ENCODE peak calls at places on chromosomes 16 and 17, in six cellular contexts. One of them, this sample, is unnamed.

GRCh38 chr17:44636562-44636961 is 19.7 kb upstream of the MEIOC start:
- ATAC-seq in upper lobe of left lung: peak
- ATAC-seq in A549: peak
- ATAC-seq in GM12878: peak
- ATAC-seq in HepG2: no peak
- ATAC-seq in K562: peak
- ATAC-seq in this sample: peak

GRCh38 chr17:61221597-61222471 is 177.8 kb upstream of the TBX2 start:
- ATAC-seq in K562: no peak
- ATAC-seq in upper lobe of left lung: no peak
- ATAC-seq in A549: no peak
- ATAC-seq in GM12878: no peak
- ATAC-seq in HepG2: no peak
- ATAC-seq in this sample: no peak

GRCh38 chr17:46157443-46158107 is 35.7 kb downstream of the KANSL1 start:
- ATAC-seq in GM12878: no peak
- ATAC-seq in A549: no peak
- ATAC-seq in HepG2: no peak
- ATAC-seq in upper lobe of left lung: peak
- ATAC-seq in K562: no peak
- ATAC-seq in this sample: peak

GRCh38 chr16:19242186-19242585 is 43.3 kb upstream of the CLEC19A start:
- ATAC-seq in upper lobe of left lung: no peak
- ATAC-seq in K562: no peak
- ATAC-seq in GM12878: no peak
- ATAC-seq in HepG2: no peak
- ATAC-seq in A549: no peak
- ATAC-seq in this sample: no peak

GRCh38 chr17:39822051-39822450 is 42.1 kb downstream of the IKZF3 start:
- ATAC-seq in A549: no peak
- ATAC-seq in GM12878: peak
- ATAC-seq in HepG2: no peak
- ATAC-seq in upper lobe of left lung: no peak
- ATAC-seq in K562: no peak
- ATAC-seq in this sample: no peak

GRCh38 chr16:88426018-88426417 is 27.1 kb upstream of the ZFPM1 start:
- ATAC-seq in K562: no peak
- ATAC-seq in A549: peak
- ATAC-seq in upper lobe of left lung: no peak
- ATAC-seq in HepG2: no peak
- ATAC-seq in GM12878: no peak
- ATAC-seq in this sample: no peak

GRCh38 chr17:72405662-72406230 is 284.9 kb downstream of the SOX9 start:
- ATAC-seq in GM12878: no peak
- ATAC-seq in HepG2: no peak
- ATAC-seq in upper lobe of left lung: no peak
- ATAC-seq in A549: no peak
- ATAC-seq in K562: no peak
- ATAC-seq in this sample: no peak

GRCh38 chr16:72723781-72724180 is 324.1 kb downstream of the ZFHX3 start:
- ATAC-seq in HepG2: no peak
- ATAC-seq in K562: no peak
- ATAC-seq in GM12878: no peak
- ATAC-seq in A549: no peak
- ATAC-seq in upper lobe of left lung: no peak
- ATAC-seq in this sample: no peak

GRCh38 chr16:70410736-70411135 is 28.2 kb downstream of the ST3GAL2 start:
- ATAC-seq in upper lobe of left lung: no peak
- ATAC-seq in GM12878: no peak
- ATAC-seq in K562: no peak
- ATAC-seq in HepG2: no peak
- ATAC-seq in A549: no peak
- ATAC-seq in this sample: no peak

GRCh38 chr17:4710693-4711634 is 532 bp downstream of the ARRB2 start:
- ATAC-seq in A549: peak
- ATAC-seq in GM12878: peak
- ATAC-seq in upper lobe of left lung: peak
- ATAC-seq in K562: no peak
- ATAC-seq in HepG2: peak
- ATAC-seq in this sample: no peak

GRCh38 chr16:132120-132519 is 6.4 kb downstream of the NPRL3 start:
- ATAC-seq in upper lobe of left lung: no peak
- ATAC-seq in HepG2: no peak
- ATAC-seq in GM12878: no peak
- ATAC-seq in K562: peak
- ATAC-seq in A549: no peak
- ATAC-seq in this sample: no peak

DNA sequence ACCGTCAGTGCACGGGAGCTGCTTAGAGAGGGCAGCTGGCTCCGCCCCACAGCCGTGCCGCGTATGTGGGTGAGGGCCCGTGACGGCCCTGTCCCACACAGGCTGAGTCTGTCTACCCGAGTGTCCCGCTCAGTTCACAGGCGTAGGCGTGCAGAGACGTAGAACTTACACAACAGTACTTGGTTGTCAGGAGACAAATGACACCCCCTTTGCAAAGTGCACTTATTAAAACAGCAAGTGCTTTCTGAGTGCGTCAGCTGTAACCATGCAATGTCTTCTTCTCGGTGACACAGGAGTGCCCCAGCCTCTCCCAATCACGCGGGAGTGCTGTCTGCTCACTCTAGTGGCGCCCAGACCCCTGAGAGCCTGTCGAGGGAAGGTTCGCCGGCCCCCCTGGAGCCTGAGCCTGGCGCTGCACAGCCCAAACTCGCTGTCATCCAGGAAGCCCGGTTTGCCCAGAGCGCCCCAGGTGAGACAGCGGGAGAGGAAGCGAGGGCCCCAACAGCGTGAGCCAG is 64.2 kb downstream of the FOXK2 start:
- ATAC-seq in HepG2: peak
- ATAC-seq in A549: no peak
- ATAC-seq in GM12878: no peak
- ATAC-seq in K562: no peak
- ATAC-seq in upper lobe of left lung: peak
- ATAC-seq in this sample: no peak
- TF ChIP-seq EP300 in HepG2: no peak
- TF ChIP-seq EP300 in A549: no peak
- TF ChIP-seq EP300 in GM12878: no peak
- TF ChIP-seq EP300 in K562: no peak
- TF ChIP-seq EP300 in upper lobe of left lung: peak
- TF ChIP-seq EP300 in this sample: no peak

GRCh38 chr16:81095953-81096714 is at the start of gene GCSH:
- ATAC-seq in K562: peak
- ATAC-seq in GM12878: peak
- ATAC-seq in HepG2: peak
- ATAC-seq in upper lobe of left lung: peak
- ATAC-seq in A549: peak
- ATAC-seq in this sample: peak
- TF ChIP-seq EP300 in K562: no peak
- TF ChIP-seq EP300 in GM12878: no peak
- TF ChIP-seq EP300 in HepG2: no peak
- TF ChIP-seq EP300 in upper lobe of left lung: no peak
- TF ChIP-seq EP300 in A549: no peak
- TF ChIP-seq EP300 in this sample: no peak

GRCh38 chr17:41682611-41683010 is 6.1 kb upstream of the EIF1 start:
- ATAC-seq in HepG2: no peak
- ATAC-seq in A549: no peak
- ATAC-seq in GM12878: no peak
- ATAC-seq in upper lobe of left lung: no peak
- ATAC-seq in K562: no peak
- ATAC-seq in this sample: no peak
- TF ChIP-seq EP300 in HepG2: no peak
- TF ChIP-seq EP300 in A549: no peak
- TF ChIP-seq EP300 in GM12878: no peak
- TF ChIP-seq EP300 in upper lobe of left lung: no peak
- TF ChIP-seq EP300 in K562: no peak
- TF ChIP-seq EP300 in this sample: no peak

GRCh38 chr17:15133143-15133542 is 132.0 kb downstream of the PMP22 start:
- ATAC-seq in GM12878: no peak
- ATAC-seq in HepG2: no peak
- ATAC-seq in K562: peak
- ATAC-seq in A549: no peak
- ATAC-seq in upper lobe of left lung: no peak
- ATAC-seq in this sample: no peak
- TF ChIP-seq EP300 in GM12878: no peak
- TF ChIP-seq EP300 in HepG2: no peak
- TF ChIP-seq EP300 in K562: no peak
- TF ChIP-seq EP300 in A549: no peak
- TF ChIP-seq EP300 in upper lobe of left lung: no peak
- TF ChIP-seq EP300 in this sample: no peak